ENCODE peak calls at places on chromosomes 5 and 9, in nine cellular contexts. I is brain microvascular endothelial cell; C is left lung; B is CD8-positive, alpha-beta T cell; E is psoas muscle; S is HFF-Myc; L is kidney; H is sigmoid colon; R is IMR-90. D is an unnamed sample.

GRCh38 chr9:3240651-3241268 is 285.0 kb downstream of the RFX3 start:
- DNase-seq in H (peak; percentile 70), R (peak; percentile 63), C (peak; percentile 67), L (peak; percentile 76), I (peak; percentile 61), S (peak; percentile 22), E (peak; percentile 67), B (peak; percentile 59), D (peak; percentile 61)

GRCh38 chr9:2359821-2360220 is 261.8 kb upstream of the VLDLR start:
- DNase-seq in R (no peak), E (no peak), H (no peak), B (no peak), I (no peak), C (no peak), S (no peak), L (no peak), D (no peak)

GRCh38 chr9:2093920-2094597 is 78.9 kb downstream of the SMARCA2 start:
- DNase-seq in R (peak; percentile 78), S (no peak), I (peak; percentile 49), H (no peak), E (no peak), B (no peak), C (peak; percentile 70), L (no peak), D (peak; percentile 44)

GRCh38 chr5:72232838-72233237 is 87.2 kb downstream of the MRPS27 start:
- DNase-seq in S (no peak), L (no peak), C (no peak), B (no peak), E (no peak), I (no peak), H (no peak), R (no peak), D (no peak)

GRCh38 chr5:159331099-159331973 is 1.0 kb upstream of the IL12B start:
- DNase-seq in I (no peak), R (peak; percentile 19), B (peak; percentile 78), H (peak; percentile 74), S (no peak), C (peak; percentile 70), L (peak; percentile 87), E (peak; percentile 70), D (peak; percentile 35)

GRCh38 chr9:133526721-133527321 is 2.1 kb upstream of the MYMK start:
- DNase-seq in S (no peak), H (no peak), L (peak; percentile 76), E (no peak), R (no peak), C (no peak), I (no peak), B (no peak), D (no peak)

GRCh38 chr5:130652178-130652577 is 512.9 kb downstream of the HINT1 start:
- DNase-seq in C (no peak), S (peak; percentile 1), E (no peak), H (no peak), I (peak; percentile 89), R (no peak), B (no peak), L (no peak), D (peak; percentile 77)

GRCh38 chr9:136137321-136138054 is 18.8 kb upstream of the TMEM250 start:
- DNase-seq in H (no peak), I (no peak), B (no peak), E (no peak), S (no peak), L (no peak), C (no peak), R (no peak), D (no peak)

GRCh38 chr5:65840071-65840470 is 86.3 kb upstream of the ERBIN start:
- DNase-seq in E (no peak), L (no peak), H (no peak), R (peak; percentile 11), I (no peak), S (no peak), B (no peak), C (no peak), D (no peak)

GRCh38 chr5:105350406-105351140 is 1788.0 kb upstream of the NUDT12 start:
- DNase-seq in S (no peak), B (no peak), H (no peak), C (no peak), L (no peak), I (no peak), E (no peak), R (no peak), D (no peak)
- TF ChIP-seq CTCF in S (no peak), B (no peak), H (no peak), C (no peak), L (no peak), I (no peak), E (no peak), R (no peak), D (no peak)

GRCh38 chr9:88798476-88798875 is 192.8 kb upstream of the S1PR3 start:
- DNase-seq in E (no peak), L (no peak), R (no peak), S (no peak), C (no peak), I (no peak), H (no peak), B (no peak), D (no peak)

GRCh38 chr9:88802533-88802932 is 188.7 kb upstream of the S1PR3 start:
- DNase-seq in L (no peak), B (no peak), H (no peak), S (no peak), E (no peak), C (no peak), I (no peak), R (no peak), D (no peak)

GRCh38 chr9:88801214-88801796 is 190.0 kb upstream of the S1PR3 start:
- DNase-seq in B (no peak), R (no peak), E (no peak), I (no peak), C (no peak), H (no peak), L (no peak), S (no peak), D (no peak)

GRCh38 chr9:88796947-88797346 is 194.3 kb upstream of the S1PR3 start:
- DNase-seq in B (no peak), E (no peak), L (no peak), S (no peak), H (no peak), C (no peak), I (no peak), R (no peak), D (no peak)

GRCh38 chr9:88799706-88800682 is 191.3 kb upstream of the S1PR3 start:
- DNase-seq in I (no peak), C (no peak), B (no peak), E (no peak), R (no peak), S (no peak), H (no peak), L (no peak), D (no peak)
- H3K4me3 ChIP-seq in I (no peak overlapping the region), C (no peak overlapping the region), B (no peak overlapping the region), E (no peak overlapping the region), R (no peak overlapping the region), S (no peak overlapping the region), H (no peak overlapping the region), L (no peak overlapping the region), D (no peak overlapping the region)

GRCh38 chr5:88683506-88684135 is 199.4 kb downstream of the MEF2C start:
- DNase-seq in L (no peak), I (no peak), S (no peak), H (no peak), B (no peak), E (no peak), C (no peak), R (no peak), D (peak; percentile 89)
- TF ChIP-seq CTCF in L (no peak), I (peak; percentile 49), S (no peak), H (no peak), B (no peak), E (no peak), C (no peak), R (no peak), D (peak; percentile 31)

GRCh38 chr5:168578006-168578405 is 1.2 kb downstream of the PANK3 start:
- DNase-seq in L (no peak), S (no peak), H (no peak), C (no peak), B (no peak), R (peak; percentile 37), I (no peak), E (no peak), D (peak; percentile 22)

GRCh38 chr5:168578506-168579205 is 512 bp downstream of the PANK3 start:
- DNase-seq in C (no peak), R (no peak), I (no peak), B (no peak), E (no peak), S (no peak), H (peak; percentile 63), L (no peak), D (peak; percentile 10)

GRCh38 chr5:168579206-168579986 is at the start of gene PANK3:
- DNase-seq in H (peak; percentile 100), E (peak; percentile 99), C (peak; percentile 99), I (peak; percentile 99), R (peak; percentile 99), B (peak; percentile 97), S (peak; percentile 98), L (peak; percentile 100), D (peak; percentile 100)

GRCh38 chr5:168583742-168584482 is 4.7 kb upstream of the PANK3 start:
- DNase-seq in C (no peak), I (no peak), L (no peak), R (no peak), H (no peak), S (no peak), E (no peak), B (no peak), D (no peak)

DNA sequence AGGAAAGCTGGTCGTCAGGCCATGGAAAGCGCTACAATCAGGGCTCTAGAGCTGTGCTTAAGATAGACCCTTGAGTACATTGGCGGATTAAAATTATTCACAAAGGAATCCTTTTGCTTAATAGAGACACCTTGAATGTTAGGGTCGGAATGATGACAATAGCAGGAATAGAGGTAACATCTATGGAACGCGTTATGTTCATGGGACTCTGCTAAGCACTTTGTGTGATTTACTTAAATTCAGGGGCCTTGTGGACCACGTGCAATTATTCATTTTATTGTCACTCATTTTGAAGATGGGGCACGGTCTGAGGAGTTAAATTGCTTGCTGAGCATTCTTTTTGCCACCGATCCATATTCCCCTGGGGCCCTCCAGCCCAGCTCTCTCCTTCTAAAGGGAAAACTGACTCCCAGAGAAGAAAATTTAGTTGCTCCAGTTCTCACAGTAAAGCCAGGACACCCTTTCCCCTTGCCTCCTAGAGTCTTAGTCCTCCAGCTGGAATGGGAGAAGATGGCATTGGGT is 880 bp upstream of the PANK3 start:
- DNase-seq in L (no peak), H (no peak), B (no peak), C (no peak), R (no peak), I (peak; percentile 2), E (no peak), S (no peak), D (no peak)
- H3K4me3 ChIP-seq in L (peak overlapping the region; percentile 72), H (peak overlapping the region; percentile 85), B (peak overlapping the region; percentile 54), C (peak overlapping the region; percentile 98), R (peak overlapping the region; percentile 55), I (peak overlapping the region; percentile 50), E (peak overlapping the region; percentile 81), S (peak overlapping the region; percentile 44), D (peak overlapping the region; percentile 49)

GRCh38 chr9:38392235-38393127 is at the start of gene ALDH1B1:
- DNase-seq in B (peak; percentile 64), E (peak; percentile 90), R (peak; percentile 82), C (peak; percentile 89), I (peak; percentile 69), H (peak; percentile 93), L (peak; percentile 96), S (peak; percentile 40), D (peak; percentile 80)
- TF ChIP-seq CTCF in B (no peak), E (no peak), R (peak; percentile 21), C (peak; percentile 22), I (peak; percentile 36), H (no peak), L (no peak), S (peak; percentile 9), D (peak; percentile 31)

GRCh38 chr5:138716456-138716924 is 36.7 kb upstream of the CTNNA1 start:
- DNase-seq in L (no peak), E (no peak), I (no peak), H (no peak), S (peak; percentile 4), R (peak; percentile 12), C (no peak), B (no peak), D (peak; percentile 29)
- H3K4me3 ChIP-seq in L (no peak overlapping the region), E (no peak overlapping the region), I (no peak overlapping the region), H (no peak overlapping the region), S (no peak overlapping the region), R (no peak overlapping the region), C (no peak overlapping the region), B (no peak overlapping the region), D (no peak overlapping the region)